ENCODE peak calls at places on chromosomes 7 and 10, in seven cellular contexts. S is AG04450, M is IMR-90, Z is EL, E is posterior vena cava, R is HFFc6, K is brain microvascular endothelial cell. B is an unnamed sample.

GRCh38 chr10:23345861-23346260 is 1.3 kb upstream of the C10orf67 start:
- DNase-seq in S (peak), M (peak), Z (peak), E (no peak), R (peak), K (peak), B (no peak)

GRCh38 chr10:112189465-112189864 is 5.9 kb upstream of the GPAM start:
- DNase-seq in S (no peak), M (no peak), Z (no peak), E (no peak), R (no peak), K (no peak), B (no peak)

GRCh38 chr7:151366141-151366871 is 24.7 kb downstream of the NUB1 start:
- DNase-seq in S (peak), M (peak), Z (no peak), E (peak), R (no peak), K (peak), B (no peak)

GRCh38 chr10:14200645-14201534 is 129.8 kb downstream of the FRMD4A start:
- DNase-seq in S (no peak), M (peak), Z (peak), E (no peak), R (no peak), K (no peak), B (no peak)

GRCh38 chr10:123645615-123646014 is 20.5 kb upstream of the GPR26 start:
- DNase-seq in S (no peak), M (no peak), Z (no peak), E (no peak), R (no peak), K (no peak), B (no peak)

GRCh38 chr7:128831178-128831993 is 1.2 kb downstream of the FLNC start:
- DNase-seq in S (no peak), M (peak), Z (peak), E (no peak), R (no peak), K (peak), B (no peak)

GRCh38 chr10:58360412-58361004 is 24.7 kb upstream of the TFAM start:
- DNase-seq in S (no peak), M (no peak), Z (peak), E (no peak), R (no peak), K (no peak), B (no peak)

GRCh38 chr10:71515531-71516172 is 118.9 kb downstream of the CDH23 start:
- DNase-seq in S (no peak), M (no peak), Z (no peak), E (no peak), R (no peak), K (no peak), B (no peak)

GRCh38 chr7:65840446-65840845 is 32.4 kb upstream of the VKORC1L1 start:
- DNase-seq in S (no peak), M (no peak), Z (no peak), E (no peak), R (no peak), K (no peak), B (no peak)

GRCh38 chr7:128794020-128794419 is 2.3 kb downstream of the CCDC136 start:
- DNase-seq in S (no peak), M (no peak), Z (no peak), E (no peak), R (no peak), K (no peak), B (no peak)

GRCh38 chr7:101410743-101411476 is 48.2 kb downstream of the COL26A1 start:
- DNase-seq in S (no peak), M (no peak), Z (peak), E (no peak), R (peak), K (peak), B (no peak)

GRCh38 chr10:13930123-13930522 is 343.4 kb downstream of the PRPF18 start:
- DNase-seq in S (no peak), M (no peak), Z (no peak), E (no peak), R (no peak), K (no peak), B (no peak)

GRCh38 chr10:93080350-93081046 is 6.8 kb downstream of the CYP26A1 start:
- DNase-seq in S (no peak), M (peak), Z (peak), E (peak), R (peak), K (peak), B (peak)

GRCh38 chr7:1915326-1915725 is 245.2 kb downstream of the ELFN1 start:
- DNase-seq in S (no peak), M (no peak), Z (no peak), E (no peak), R (no peak), K (no peak), B (no peak)

GRCh38 chr7:130147710-130148325 is 57.4 kb downstream of the TMEM209 start:
- DNase-seq in S (no peak), M (no peak), Z (no peak), E (no peak), R (no peak), K (no peak), B (no peak)

GRCh38 chr7:138625849-138626230 is 75.3 kb downstream of the SVOPL start:
- DNase-seq in S (no peak), M (no peak), Z (no peak), E (no peak), R (no peak), K (no peak), B (no peak)

GRCh38 chr10:29270883-29271282 is 18.0 kb upstream of the LYZL1 start:
- DNase-seq in S (no peak), M (no peak), Z (no peak), E (no peak), R (no peak), K (no peak), B (no peak)

GRCh38 chr7:2666588-2667250 is 21.3 kb upstream of the AMZ1 start:
- DNase-seq in S (no peak), M (no peak), Z (no peak), E (no peak), R (no peak), K (no peak), B (no peak)

GRCh38 chr10:73931767-73932624 is 21.1 kb downstream of the PLAU start:
- DNase-seq in S (no peak), M (no peak), Z (no peak), E (no peak), R (no peak), K (no peak), B (no peak)

GRCh38 chr7:8044761-8045430 is 76.3 kb downstream of the GLCCI1 start:
- DNase-seq in S (no peak), M (no peak), Z (no peak), E (no peak), R (no peak), K (no peak), B (no peak)

GRCh38 chr7:131488361-131488760 is 68.1 kb downstream of the PODXL start:
- DNase-seq in S (no peak), M (no peak), Z (no peak), E (no peak), R (no peak), K (peak), B (no peak)

GRCh38 chr7:123571684-123572083 is 14.1 kb upstream of the NDUFA5 start:
- DNase-seq in S (no peak), M (peak), Z (peak), E (no peak), R (no peak), K (peak), B (no peak)

GRCh38 chr7:1562611-1563051 is 6.6 kb upstream of the TMEM184A start:
- DNase-seq in S (peak), M (peak), Z (no peak), E (no peak), R (no peak), K (no peak), B (no peak)

GRCh38 chr7:30594055-30594539 is 581 bp upstream of the GARS1 start:
- DNase-seq in S (no peak), M (peak), Z (peak), E (peak), R (peak), K (peak), B (no peak)

GRCh38 chr10:5971315-5971832 is 6.0 kb downstream of the IL15RA start:
- DNase-seq in S (no peak), M (no peak), Z (no peak), E (peak), R (no peak), K (no peak), B (no peak)

GRCh38 chr10:34967411-34967880 is 122.7 kb downstream of the CUL2 start:
- DNase-seq in S (no peak), M (peak), Z (no peak), E (peak), R (no peak), K (no peak), B (peak)

GRCh38 chr10:124144536-124144935 is 51.1 kb upstream of the CHST15 start:
- DNase-seq in S (no peak), M (no peak), Z (no peak), E (peak), R (no peak), K (no peak), B (no peak)

GRCh38 chr10:88254091-88254490 is 329.0 kb downstream of the RNLS start:
- DNase-seq in S (no peak), M (peak), Z (peak), E (no peak), R (peak), K (peak), B (no peak)

GRCh38 chr10:73586583-73586984 is 4.6 kb downstream of the USP54 start:
- DNase-seq in S (peak), M (peak), Z (peak), E (no peak), R (peak), K (peak), B (no peak)

GRCh38 chr7:4140933-4141332 is 541.2 kb upstream of the FOXK1 start:
- DNase-seq in S (no peak), M (no peak), Z (no peak), E (peak), R (no peak), K (no peak), B (no peak)

GRCh38 chr10:69045441-69046300 is 42.2 kb upstream of the SRGN start:
- DNase-seq in S (no peak), M (peak), Z (no peak), E (peak), R (no peak), K (peak), B (no peak)

GRCh38 chr10:126468467-126468866 is 80.2 kb upstream of the ADAM12 start:
- DNase-seq in S (no peak), M (no peak), Z (no peak), E (no peak), R (no peak), K (no peak), B (no peak)

GRCh38 chr7:36034020-36034419 is 119.0 kb upstream of the EEPD1 start:
- DNase-seq in S (no peak), M (peak), Z (peak), E (no peak), R (peak), K (no peak), B (no peak)

GRCh38 chr10:92081641-92082040 is 158.1 kb downstream of the BTAF1 start:
- DNase-seq in S (no peak), M (peak), Z (no peak), E (no peak), R (no peak), K (no peak), B (no peak)

GRCh38 chr7:40310213-40310612 is 175.4 kb downstream of the SUGCT start:
- DNase-seq in S (no peak), M (peak), Z (peak), E (no peak), R (no peak), K (no peak), B (no peak)

GRCh38 chr10:112210672-112211071 is 27.1 kb upstream of the GPAM start:
- DNase-seq in S (no peak), M (no peak), Z (no peak), E (no peak), R (no peak), K (no peak), B (no peak)

GRCh38 chr10:53664620-53665019 is 892.0 kb upstream of the MBL2 start:
- DNase-seq in S (no peak), M (no peak), Z (no peak), E (no peak), R (no peak), K (no peak), B (no peak)

GRCh38 chr10:101694674-101695403 is at the start of gene FBXW4:
- DNase-seq in S (no peak), M (peak), Z (peak), E (peak), R (no peak), K (no peak), B (peak)

B was measured in amygdala.